ENCODE peak calls at places on chromosome 11, in eight cellular contexts. D, R, P, X, C, Z, Q and O are unnamed samples.

GRCh38 chr11:27362749-27363575 is at the start of gene CCDC34:
- DNase-seq in D (peak), R (peak), P (peak), X (peak), C (peak), Z (peak), Q (peak), O (peak)

GRCh38 chr11:83724704-83725114 is 438.5 kb upstream of the CCDC90B start:
- DNase-seq in D (no peak), R (no peak), P (no peak), X (no peak), C (peak), Z (peak), Q (peak), O (no peak)

GRCh38 chr11:31812392-31813241 is 1.5 kb upstream of the PAX6 start:
- DNase-seq in D (no peak), R (no peak), P (peak), X (no peak), C (peak), Z (peak), Q (peak), O (no peak)

GRCh38 chr11:116984186-116984585 is 114.0 kb downstream of the SIK3 start:
- DNase-seq in D (no peak), R (peak), P (no peak), X (no peak), C (peak), Z (peak), Q (no peak), O (no peak)

GRCh38 chr11:1179641-1180040 is 21.9 kb downstream of the MUC5AC start:
- DNase-seq in D (no peak), R (no peak), P (no peak), X (no peak), C (no peak), Z (no peak), Q (no peak), O (no peak)

GRCh38 chr11:68528630-68529029 is 68.1 kb downstream of the PPP6R3 start:
- DNase-seq in D (peak), R (no peak), P (no peak), X (no peak), C (peak), Z (no peak), Q (no peak), O (no peak)

GRCh38 chr11:86459682-86460460 is 85.2 kb downstream of the CCDC81 start:
- DNase-seq in D (no peak), R (peak), P (no peak), X (peak), C (peak), Z (peak), Q (no peak), O (no peak)

GRCh38 chr11:117535201-117535869 is 207.7 kb downstream of the CEP164 start:
- DNase-seq in D (no peak), R (no peak), P (peak), X (peak), C (no peak), Z (no peak), Q (no peak), O (no peak)

GRCh38 chr11:64186205-64187165 is 514 bp downstream of the STIP1 start:
- DNase-seq in D (peak), R (no peak), P (peak), X (no peak), C (peak), Z (no peak), Q (no peak), O (no peak)

GRCh38 chr11:12569499-12570040 is 104.7 kb upstream of the TEAD1 start:
- DNase-seq in D (no peak), R (peak), P (no peak), X (no peak), C (peak), Z (no peak), Q (no peak), O (no peak)

GRCh38 chr11:14906614-14907392 is 14.8 kb upstream of the CYP2R1 start:
- DNase-seq in D (no peak), R (no peak), P (no peak), X (no peak), C (no peak), Z (no peak), Q (no peak), O (no peak)

GRCh38 chr11:6563667-6564066 is 39.7 kb downstream of the RRP8 start:
- DNase-seq in D (no peak), R (no peak), P (no peak), X (no peak), C (no peak), Z (no peak), Q (no peak), O (no peak)

GRCh38 chr11:59053387-59053786 is 32.7 kb upstream of the GLYATL1B start:
- DNase-seq in D (peak), R (no peak), P (no peak), X (peak), C (peak), Z (peak), Q (no peak), O (no peak)

GRCh38 chr11:57458410-57459111 is 1.8 kb upstream of the RTN4RL2 start:
- DNase-seq in D (peak), R (no peak), P (no peak), X (no peak), C (peak), Z (peak), Q (no peak), O (no peak)

GRCh38 chr11:74256370-74257133 is 54.9 kb downstream of the P4HA3 start:
- DNase-seq in D (no peak), R (no peak), P (no peak), X (no peak), C (no peak), Z (no peak), Q (no peak), O (no peak)

GRCh38 chr11:1055109-1055703 is 18.7 kb upstream of the MUC6 start:
- DNase-seq in D (no peak), R (no peak), P (no peak), X (no peak), C (no peak), Z (no peak), Q (no peak), O (no peak)

GRCh38 chr11:12449961-12450715 is 72.8 kb downstream of the PARVA start:
- DNase-seq in D (no peak), R (no peak), P (no peak), X (no peak), C (peak), Z (peak), Q (no peak), O (no peak)

GRCh38 chr11:67371549-67372231 is 1.7 kb downstream of the CLCF1 start:
- DNase-seq in D (no peak), R (no peak), P (no peak), X (no peak), C (peak), Z (peak), Q (no peak), O (peak)

GRCh38 chr11:8671242-8671641 is 11.2 kb downstream of the TRIM66 start:
- DNase-seq in D (no peak), R (peak), P (peak), X (peak), C (peak), Z (peak), Q (no peak), O (no peak)

GRCh38 chr11:67400251-67400941 is 1.3 kb downstream of the PPP1CA start:
- DNase-seq in D (no peak), R (no peak), P (no peak), X (no peak), C (peak), Z (no peak), Q (no peak), O (no peak)

GRCh38 chr11:6681505-6681904 is 1.6 kb downstream of the MRPL17 start:
- DNase-seq in D (no peak), R (no peak), P (no peak), X (no peak), C (peak), Z (no peak), Q (no peak), O (no peak)

GRCh38 chr11:77117485-77117884 is 10.6 kb upstream of the MYO7A start:
- DNase-seq in D (no peak), R (no peak), P (no peak), X (no peak), C (no peak), Z (no peak), Q (no peak), O (no peak)

GRCh38 chr11:120335596-120335927 is 651 bp upstream of the ARHGEF12 start:
- DNase-seq in D (peak), R (no peak), P (no peak), X (no peak), C (no peak), Z (peak), Q (no peak), O (peak)

GRCh38 chr11:33633251-33634003 is 67.2 kb downstream of the C11orf91 start:
- DNase-seq in D (no peak), R (peak), P (no peak), X (no peak), C (peak), Z (peak), Q (no peak), O (no peak)

GRCh38 chr11:76997512-76997911 is 36.7 kb upstream of the B3GNT6 start:
- DNase-seq in D (no peak), R (no peak), P (no peak), X (no peak), C (no peak), Z (no peak), Q (no peak), O (no peak)

GRCh38 chr11:44784784-44785183 is 58.0 kb downstream of the TSPAN18 start:
- DNase-seq in D (no peak), R (no peak), P (no peak), X (no peak), C (no peak), Z (no peak), Q (no peak), O (no peak)

GRCh38 chr11:76620471-76620870 is 50.1 kb downstream of the LRRC32 start:
- DNase-seq in D (no peak), R (peak), P (no peak), X (no peak), C (peak), Z (peak), Q (no peak), O (no peak)

GRCh38 chr11:12681462-12681861 is 7.2 kb downstream of the TEAD1 start:
- DNase-seq in D (no peak), R (no peak), P (no peak), X (no peak), C (no peak), Z (no peak), Q (no peak), O (no peak)

GRCh38 chr11:24496371-24496727 is 504 bp upstream of the LUZP2 start:
- DNase-seq in D (no peak), R (no peak), P (no peak), X (no peak), C (no peak), Z (no peak), Q (no peak), O (no peak)

GRCh38 chr11:65615950-65616574 is 486 bp downstream of the PCNX3 start:
- DNase-seq in D (no peak), R (no peak), P (no peak), X (no peak), C (no peak), Z (peak), Q (no peak), O (peak)

GRCh38 chr11:118820412-118821357 is 29.7 kb upstream of the DDX6 start:
- DNase-seq in D (no peak), R (no peak), P (peak), X (peak), C (no peak), Z (peak), Q (no peak), O (peak)

GRCh38 chr11:10211470-10211869 is 82.5 kb downstream of the SBF2 start:
- DNase-seq in D (no peak), R (no peak), P (no peak), X (no peak), C (no peak), Z (no peak), Q (no peak), O (no peak)

GRCh38 chr11:102842930-102843329 is 479 bp downstream of the MMP3 start:
- DNase-seq in D (no peak), R (no peak), P (no peak), X (no peak), C (no peak), Z (no peak), Q (no peak), O (no peak)

GRCh38 chr11:14089690-14090462 is 127.4 kb downstream of the SPON1 start:
- DNase-seq in D (no peak), R (no peak), P (no peak), X (no peak), C (no peak), Z (no peak), Q (no peak), O (no peak)

GRCh38 chr11:128940156-128940555 is 2.5 kb downstream of the TP53AIP1 start:
- DNase-seq in D (no peak), R (no peak), P (no peak), X (no peak), C (no peak), Z (no peak), Q (no peak), O (no peak)

GRCh38 chr11:19201737-19202605 is at the start of gene CSRP3:
- DNase-seq in D (no peak), R (no peak), P (no peak), X (no peak), C (no peak), Z (no peak), Q (no peak), O (no peak)